ENCODE peak calls at places on chromosomes 3 and 15, in six cellular contexts. X, O, W, Y, P and L are unnamed samples.

GRCh38 chr3:23650371-23651140 is 155.2 kb upstream of the UBE2E1 start:
- DNase-seq in O (no peak), P (peak; percentile 90), Y (peak; percentile 94), W (peak; percentile 85), X (peak; percentile 81), L (no peak)

GRCh38 chr3:128548426-128549282 is 55.7 kb upstream of the GATA2 start:
- DNase-seq in Y (no peak), X (peak; percentile 66), O (no peak), P (peak; percentile 28), W (peak; percentile 75), L (no peak)

GRCh38 chr3:25007974-25008658 is 419.9 kb upstream of the RARB start:
- DNase-seq in X (peak; percentile 59), O (peak; percentile 16), P (no peak), Y (no peak), W (peak; percentile 70), L (no peak)

GRCh38 chr15:84996055-84996454 is 14.4 kb downstream of the PDE8A start:
- DNase-seq in X (no peak), W (no peak), O (no peak), P (no peak), Y (no peak), L (no peak)

GRCh38 chr15:100692259-100692658 is 89.9 kb downstream of the ASB7 start:
- DNase-seq in P (peak; percentile 28), X (peak; percentile 76), O (no peak), W (peak; percentile 83), Y (no peak), L (no peak)

GRCh38 chr3:39202094-39202493 is 9.7 kb upstream of the XIRP1 start:
- DNase-seq in O (no peak), Y (no peak), P (no peak), X (no peak), W (peak; percentile 4), L (no peak)

GRCh38 chr15:70817266-70817665 is 36.7 kb downstream of the LARP6 start:
- DNase-seq in O (no peak), X (no peak), P (no peak), W (no peak), Y (no peak), L (no peak)

GRCh38 chr3:149377408-149378111 is at the start of gene TM4SF1:
- DNase-seq in O (peak; percentile 68), P (peak; percentile 78), X (peak; percentile 96), W (peak; percentile 97), Y (peak; percentile 98), L (no peak)

GRCh38 chr3:50238549-50239026 is 2.6 kb downstream of the GNAI2 start:
- DNase-seq in P (peak; percentile 81), W (peak; percentile 34), X (no peak), Y (peak; percentile 81), O (peak; percentile 50), L (no peak)

GRCh38 chr3:177106184-177106583 is 91.1 kb downstream of the TBL1XR1 start:
- DNase-seq in W (no peak), O (no peak), X (no peak), Y (no peak), P (no peak), L (no peak)

GRCh38 chr15:58548308-58549012 is 116.7 kb downstream of the LIPC start:
- DNase-seq in Y (no peak), W (no peak), X (no peak), P (no peak), O (no peak), L (no peak)

GRCh38 chr3:38575279-38575843 is 74.1 kb downstream of the SCN5A start:
- DNase-seq in P (no peak), W (no peak), Y (no peak), X (no peak), O (peak; percentile 1), L (no peak)

GRCh38 chr15:82936966-82937647 is 15.4 kb downstream of the HOMER2 start:
- DNase-seq in P (peak; percentile 89), W (peak; percentile 70), Y (peak; percentile 93), X (peak; percentile 58), O (no peak), L (no peak)

GRCh38 chr15:30001592-30001991 is 81.2 kb upstream of the GOLGA8J start:
- DNase-seq in W (no peak), P (no peak), O (no peak), X (no peak), Y (no peak), L (no peak)

GRCh38 chr3:97984061-97984460 is 11.8 kb upstream of the RIOX2 start:
- DNase-seq in W (no peak), Y (no peak), P (no peak), O (no peak), X (no peak), L (no peak)

GRCh38 chr3:43948013-43948412 is 257.3 kb downstream of the ABHD5 start:
- DNase-seq in X (peak; percentile 42), Y (peak; percentile 49), P (no peak), O (no peak), W (peak; percentile 47), L (no peak)

GRCh38 chr15:68464451-68465090 is 32.6 kb upstream of the ITGA11 start:
- DNase-seq in O (no peak), W (peak; percentile 67), P (peak; percentile 85), X (peak; percentile 56), Y (no peak), L (no peak)

GRCh38 chr15:76285241-76285825 is 25.9 kb downstream of the ETFA start:
- DNase-seq in O (no peak), P (peak; percentile 43), X (no peak), Y (peak; percentile 44), W (no peak), L (no peak)

GRCh38 chr3:15051531-15051930 is 13.6 kb downstream of the MRPS25 start:
- DNase-seq in O (peak; percentile 64), P (peak; percentile 70), X (no peak), Y (peak; percentile 62), W (peak; percentile 6), L (no peak)

GRCh38 chr15:31313223-31313622 is 13.4 kb upstream of the KLF13 start:
- DNase-seq in Y (no peak), W (no peak), X (no peak), O (no peak), P (no peak), L (no peak)

GRCh38 chr3:131900891-131901290 is 133.9 kb downstream of the CPNE4 start:
- DNase-seq in X (no peak), O (no peak), Y (no peak), W (no peak), P (no peak), L (no peak)

DNA sequence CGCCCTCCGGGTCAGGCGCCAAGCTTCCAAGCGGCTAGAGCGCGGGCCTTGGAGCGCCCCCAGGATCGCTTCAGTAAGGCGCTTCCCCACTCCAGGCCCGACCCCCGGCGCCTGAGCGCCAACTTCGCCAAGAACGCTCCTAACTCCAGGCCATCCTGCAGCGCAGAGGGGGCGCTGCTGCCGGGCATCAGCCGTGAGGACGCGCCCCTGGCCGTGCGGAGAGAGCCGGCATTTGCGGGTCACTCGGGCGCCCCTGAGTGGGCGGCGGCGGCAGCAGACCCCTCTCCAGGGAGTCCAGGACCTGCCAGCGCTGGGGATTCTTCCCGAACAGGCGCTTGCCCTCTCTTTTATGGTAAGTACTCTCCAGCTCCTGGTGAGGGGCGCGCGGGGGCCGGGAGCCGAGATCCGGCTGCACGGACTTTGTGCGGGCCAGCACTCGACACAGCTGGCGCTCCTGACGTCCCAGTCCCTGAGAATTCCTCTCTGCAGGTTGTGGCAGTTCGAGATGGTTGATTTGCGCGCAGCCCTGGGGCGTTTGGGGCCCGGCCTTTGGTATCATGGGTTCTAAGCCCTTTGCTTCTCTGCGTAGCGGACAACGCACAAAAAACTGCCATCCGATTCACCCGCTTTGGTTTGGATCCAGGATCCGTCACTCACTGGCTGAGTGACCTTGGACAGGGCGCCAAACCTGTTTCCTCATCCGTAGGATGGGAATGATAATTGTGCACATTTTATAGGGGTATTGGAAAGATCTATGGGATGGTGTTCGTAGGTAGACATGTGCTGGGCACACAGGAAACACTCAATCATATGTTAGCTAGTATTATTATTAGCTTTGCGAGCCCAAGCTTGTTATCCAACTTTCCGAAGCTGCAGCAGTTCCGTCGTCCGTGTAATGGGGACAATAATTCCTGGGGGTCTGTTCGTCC is 758 bp downstream of the SPSB4 start:
- DNase-seq in P (no peak), W (peak; percentile 47), O (peak; percentile 51), X (peak; percentile 34), Y (no peak), L (no peak)
- TF ChIP-seq EZH2 in P (no peak), W (peak; percentile 41), O (no peak), X (no peak), Y (no peak), L (no peak)

GRCh38 chr3:62873672-62874397 is 1.4 kb downstream of the CADPS start:
- DNase-seq in X (peak; percentile 50), Y (no peak), P (peak; percentile 75), W (peak; percentile 70), O (peak; percentile 67), L (no peak)
- TF ChIP-seq EZH2 in X (no peak), Y (no peak), P (no peak), W (peak; percentile 21), O (peak; percentile 49), L (peak; percentile 91)

DNA sequence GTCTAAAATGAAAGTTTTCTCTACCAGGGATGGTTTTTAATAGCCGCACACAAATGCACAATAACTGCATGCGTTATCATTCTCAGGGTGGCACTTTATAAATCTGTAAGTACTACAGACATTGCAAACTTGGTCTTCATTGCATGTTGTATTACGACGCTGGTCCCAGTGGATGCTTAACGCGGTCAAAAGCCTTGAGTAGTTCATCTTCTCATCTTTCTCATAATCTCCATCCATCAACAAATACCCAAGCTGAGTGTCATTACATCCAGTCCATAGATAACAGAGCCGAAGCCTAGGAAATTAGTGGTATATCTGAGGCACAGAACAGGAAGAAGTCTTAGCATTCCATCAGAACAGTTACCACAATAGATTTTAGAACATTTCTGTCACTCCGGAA is 72.6 kb downstream of the USF3 start:
- DNase-seq in O (no peak), Y (no peak), X (no peak), W (no peak), P (no peak), L (no peak)
- TF ChIP-seq EZH2 in O (no peak), Y (no peak), X (no peak), W (no peak), P (no peak), L (no peak)

GRCh38 chr3:172286554-172287148 is 161.6 kb downstream of the GHSR start:
- DNase-seq in P (no peak), O (no peak), X (no peak), W (no peak), Y (no peak), L (no peak)

GRCh38 chr3:172285844-172286243 is 162.4 kb downstream of the GHSR start:
- DNase-seq in Y (no peak), X (peak; percentile 92), W (peak; percentile 93), O (no peak), P (peak; percentile 71), L (no peak)

GRCh38 chr3:172289583-172289982 is 158.7 kb downstream of the GHSR start:
- DNase-seq in Y (no peak), P (no peak), W (no peak), X (no peak), O (no peak), L (no peak)

GRCh38 chr3:172288625-172289024 is 159.6 kb downstream of the GHSR start:
- DNase-seq in P (no peak), Y (no peak), O (no peak), X (no peak), W (no peak), L (no peak)

DNA sequence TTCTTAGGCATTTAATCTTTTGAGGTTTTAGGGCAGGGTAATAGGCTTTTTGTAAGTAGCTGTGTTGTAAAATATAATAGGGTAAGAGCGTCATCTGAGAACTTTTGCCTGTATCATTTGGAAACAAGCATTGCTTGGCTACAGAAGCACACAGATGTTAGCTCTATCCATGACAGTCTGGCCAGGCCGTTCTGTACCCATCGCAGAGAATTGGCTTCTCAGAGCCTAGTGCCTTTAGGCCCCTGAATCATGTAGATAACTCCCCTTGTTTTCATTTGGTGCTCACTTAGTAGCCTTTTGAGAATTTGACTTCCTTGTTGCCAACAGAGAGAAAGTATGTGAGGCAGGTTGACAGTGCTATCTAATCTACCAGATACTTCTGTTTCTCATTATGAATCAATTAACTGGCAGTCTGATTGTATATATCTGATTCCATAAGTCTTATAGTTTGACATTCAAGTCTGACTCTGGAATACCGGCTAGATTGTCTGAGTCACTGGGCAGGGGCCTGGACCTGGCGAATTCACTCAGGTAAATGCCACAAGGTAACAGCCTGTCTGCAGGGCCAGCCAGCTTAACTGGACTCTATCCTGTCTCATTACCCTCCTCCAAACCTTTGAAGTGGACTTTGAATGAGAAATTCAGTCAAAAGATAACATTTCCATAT is 160.3 kb downstream of the GHSR start:
- DNase-seq in W (no peak), O (peak; percentile 41), P (no peak), Y (no peak), X (no peak), L (no peak)
- TF ChIP-seq EZH2 in W (no peak), O (no peak), P (no peak), Y (no peak), X (no peak), L (no peak)